ENCODE peak calls at places on chromosomes 1 and 21, in six cellular contexts. Q is breast epithelium, C is left lung, T is fibroblast of lung, X is upper lobe of right lung, O is psoas muscle. Z is an unnamed sample. For H3K27me3 and H3K4me1, the result is how much of the 10 kb centered on the place peaks cover.

GRCh38 chr1:199691540-199691939 is 336.0 kb upstream of the NR5A2 start:
- DNase-seq in X (no peak), C (no peak), T (peak), Q (no peak), O (no peak), Z (peak)

GRCh38 chr1:12180903-12181302 is 14.1 kb downstream of the TNFRSF1B start:
- DNase-seq in O (no peak), C (peak), T (no peak), Q (no peak), X (no peak), Z (no peak)

GRCh38 chr1:171257207-171258052 is 9.1 kb downstream of the FMO1 start:
- DNase-seq in O (no peak), X (no peak), C (peak), T (peak), Q (peak), Z (peak)

GRCh38 chr1:223052931-223053330 is 90.1 kb downstream of the TLR5 start:
- DNase-seq in C (no peak), Q (no peak), O (no peak), X (no peak), T (no peak), Z (peak)

GRCh38 chr1:54614558-54614957 is 8.8 kb downstream of the FAM151A start:
- DNase-seq in T (no peak), Q (no peak), X (no peak), C (no peak), O (no peak), Z (no peak)

GRCh38 chr1:242524571-242525359 is at the start of gene PLD5:
- DNase-seq in Q (no peak), C (peak), T (no peak), X (peak), O (no peak), Z (no peak)

GRCh38 chr21:45993210-45994085 is 11.9 kb downstream of the COL6A1 start:
- DNase-seq in X (peak), T (no peak), C (peak), Q (peak), O (peak), Z (no peak)

GRCh38 chr1:235009074-235009473 is 119.6 kb downstream of the TOMM20 start:
- DNase-seq in X (no peak), Q (no peak), O (no peak), T (no peak), C (no peak), Z (no peak)

GRCh38 chr1:160416369-160416768 is 16.0 kb downstream of the VANGL2 start:
- DNase-seq in O (no peak), C (peak), Q (no peak), X (no peak), T (peak), Z (peak)

GRCh38 chr1:167683226-167683625 is 38.6 kb upstream of the MPZL1 start:
- DNase-seq in T (no peak), X (no peak), C (no peak), Q (no peak), O (no peak), Z (no peak)

GRCh38 chr1:158117854-158118691 is 62.6 kb upstream of the CD1D start:
- DNase-seq in X (no peak), Q (no peak), T (peak), O (peak), C (peak), Z (no peak)

GRCh38 chr1:94866178-94866822 is 46.1 kb downstream of the SLC44A3 start:
- DNase-seq in X (no peak), C (no peak), Q (no peak), O (no peak), T (peak), Z (no peak)

GRCh38 chr1:234975122-234975940 is 153.3 kb downstream of the TOMM20 start:
- DNase-seq in O (no peak), C (no peak), T (peak), Q (no peak), X (peak), Z (peak)

GRCh38 chr1:143691400-143691891 is 280.3 kb downstream of the FAM72C start:
- DNase-seq in C (no peak), X (no peak), T (no peak), Q (no peak), O (no peak), Z (peak)

GRCh38 chr1:25642710-25643109 is 26.1 kb downstream of the MAN1C1 start:
- DNase-seq in O (no peak), T (peak), C (no peak), X (no peak), Q (no peak), Z (no peak)

GRCh38 chr1:93980320-93980744 is 71.1 kb upstream of the GCLM start:
- DNase-seq in O (no peak), T (peak), X (no peak), Q (no peak), C (no peak), Z (no peak)

GRCh38 chr1:244151558-244151957 is 100.5 kb downstream of the ZBTB18 start:
- DNase-seq in C (no peak), T (no peak), O (no peak), X (no peak), Q (no peak), Z (no peak)

GRCh38 chr1:171188388-171189266 is 3.5 kb downstream of the FMO2 start:
- DNase-seq in T (peak), C (no peak), X (no peak), O (peak), Q (peak), Z (peak)

GRCh38 chr21:14687277-14687642 is 141.1 kb upstream of the SAMSN1 start:
- DNase-seq in Q (no peak), O (no peak), T (peak), X (no peak), C (no peak), Z (no peak)

GRCh38 chr1:180791806-180792205 is 120.9 kb upstream of the KIAA1614 start:
- DNase-seq in Q (no peak), C (no peak), X (no peak), O (no peak), T (peak), Z (peak)

GRCh38 chr1:66244429-66244828 is 289.5 kb upstream of the SGIP1 start:
- DNase-seq in C (no peak), T (peak), O (no peak), X (no peak), Q (no peak), Z (no peak)

GRCh38 chr1:19177811-19178210 is 32.3 kb downstream of the UBR4 start:
- DNase-seq in Q (no peak), C (no peak), O (no peak), T (no peak), X (no peak), Z (no peak)
- TF ChIP-seq CTCF in Q (no peak), C (no peak), O (no peak), T (no peak), X (no peak), Z (no peak)

DNA sequence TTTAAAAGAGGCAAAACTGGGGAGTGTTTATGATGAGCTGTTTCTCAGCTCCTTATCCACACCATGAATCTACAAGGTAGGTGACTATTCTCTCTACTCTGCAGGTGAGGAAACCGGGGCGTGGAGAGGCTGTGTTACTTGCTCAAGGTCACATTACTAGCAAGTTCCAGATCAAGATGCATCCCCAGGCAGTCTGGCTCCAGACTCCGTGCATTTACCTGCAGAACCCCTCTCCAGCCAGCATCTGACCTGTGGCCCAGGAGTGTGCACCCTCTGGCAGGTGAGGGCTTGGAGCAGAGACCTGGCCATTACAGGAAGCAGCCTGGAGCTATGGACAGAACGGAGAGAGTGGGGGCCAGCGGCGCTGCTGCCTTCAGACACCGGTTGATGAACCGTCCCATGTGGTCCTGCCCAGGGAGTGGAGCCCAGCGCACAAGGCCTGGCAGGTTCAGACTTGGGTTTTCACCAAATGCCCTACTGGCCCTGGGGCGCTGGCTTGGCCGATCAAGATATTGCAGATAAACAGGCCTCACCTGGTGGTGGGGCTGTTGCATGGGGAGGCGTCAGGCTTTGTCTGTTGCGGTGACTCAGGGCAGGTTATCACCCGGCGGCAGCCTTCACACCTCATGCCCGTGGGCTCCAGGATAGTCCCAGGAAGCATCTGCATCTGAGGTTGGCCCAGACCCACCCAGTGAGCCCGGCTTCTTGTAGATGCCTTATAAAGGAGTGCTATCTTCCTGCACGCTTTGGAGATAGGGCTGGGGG is 29.2 kb upstream of the WNT4 start:
- DNase-seq in Q (no peak), X (no peak), O (no peak), T (no peak), C (no peak), Z (peak)
- H3K27me3 ChIP-seq in Q (under half), X (under half), O (under half), T (under half), C (under half), Z (under half)

GRCh38 chr1:37478451-37478871 is 4.1 kb downstream of the ZC3H12A start:
- DNase-seq in Q (no peak), T (peak), O (no peak), C (no peak), X (no peak), Z (peak)
- H3K4me1 ChIP-seq in Q (under half), T (under half), O (half or more), C (half or more), X (half or more), Z (under half)

DNA sequence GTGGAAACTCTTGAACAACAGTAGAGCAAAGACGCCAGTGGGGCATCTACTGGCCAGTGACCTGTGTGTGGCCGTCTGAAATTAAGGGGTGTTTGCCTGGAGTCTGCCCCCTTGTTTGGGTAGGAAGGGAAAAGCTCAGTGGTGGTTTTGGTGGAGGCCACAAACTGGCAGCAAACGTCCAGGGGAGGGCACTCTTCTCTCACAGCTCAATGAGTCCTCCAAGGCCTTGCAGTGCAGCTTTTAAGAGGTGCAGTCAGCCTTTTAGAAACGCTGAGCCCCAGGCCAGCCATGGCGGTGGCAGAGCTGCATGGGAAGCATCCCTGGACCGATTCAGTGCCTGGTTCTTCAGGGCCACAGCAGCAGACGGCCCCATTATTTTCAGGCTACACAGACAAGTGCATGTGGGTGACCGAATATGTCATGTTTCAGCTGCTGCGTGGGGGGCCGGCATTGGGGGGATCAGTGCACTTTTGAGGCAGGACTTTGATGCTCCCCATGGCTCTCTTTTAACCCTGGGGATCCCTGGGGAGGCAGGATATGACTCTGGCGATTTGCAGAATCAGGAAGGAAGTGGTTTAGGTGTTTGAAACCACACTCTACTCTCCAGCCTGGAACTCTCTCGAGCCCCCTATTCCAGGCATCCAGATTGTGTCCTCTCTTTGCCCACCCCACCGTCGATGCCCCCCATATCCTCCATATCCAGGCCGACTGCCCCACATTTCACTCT is 414.0 kb downstream of the PRDM2 start:
- DNase-seq in O (no peak), T (peak), X (peak), C (no peak), Q (peak), Z (peak)
- TF ChIP-seq CTCF in O (no peak), T (peak), X (peak), C (peak), Q (no peak), Z (peak)

DNA sequence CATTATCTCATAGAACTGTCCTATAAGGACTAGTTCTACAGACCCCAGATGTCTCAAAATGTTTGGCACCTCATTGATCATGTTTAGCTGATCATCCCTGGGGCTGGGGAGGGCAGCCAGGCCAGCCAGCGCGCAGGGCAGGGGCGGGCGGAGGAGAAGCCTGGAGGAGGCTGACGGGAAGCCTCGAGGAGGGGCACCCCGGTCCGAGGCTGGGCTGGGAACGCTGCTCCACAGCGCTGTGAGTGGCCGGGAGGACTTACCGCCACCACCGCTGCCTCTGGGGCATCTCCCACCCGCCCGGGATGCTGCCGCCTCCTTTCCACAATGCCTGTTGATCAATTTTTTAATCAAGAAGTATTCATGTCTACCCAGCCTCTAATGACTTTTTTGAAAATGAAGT is 159.5 kb upstream of the GREM2 start:
- DNase-seq in Q (no peak), T (no peak), X (no peak), O (no peak), C (no peak), Z (no peak)
- H3K27me3 ChIP-seq in Q (under half), T (under half), X (under half), O (under half), C (under half), Z (under half)

GRCh38 chr21:42229676-42230075 is 10.7 kb downstream of the ABCG1 start:
- DNase-seq in X (peak), C (no peak), Q (no peak), T (no peak), O (no peak), Z (no peak)

GRCh38 chr21:42231761-42232160 is 12.8 kb downstream of the ABCG1 start:
- DNase-seq in X (no peak), O (peak), C (no peak), T (no peak), Q (no peak), Z (no peak)

GRCh38 chr21:42230636-42231035 is 11.7 kb downstream of the ABCG1 start:
- DNase-seq in O (no peak), T (no peak), Q (no peak), C (no peak), X (peak), Z (no peak)

GRCh38 chr21:42227909-42228708 is 9.2 kb downstream of the ABCG1 start:
- DNase-seq in C (peak), O (peak), T (peak), X (peak), Q (peak), Z (peak)

DNA sequence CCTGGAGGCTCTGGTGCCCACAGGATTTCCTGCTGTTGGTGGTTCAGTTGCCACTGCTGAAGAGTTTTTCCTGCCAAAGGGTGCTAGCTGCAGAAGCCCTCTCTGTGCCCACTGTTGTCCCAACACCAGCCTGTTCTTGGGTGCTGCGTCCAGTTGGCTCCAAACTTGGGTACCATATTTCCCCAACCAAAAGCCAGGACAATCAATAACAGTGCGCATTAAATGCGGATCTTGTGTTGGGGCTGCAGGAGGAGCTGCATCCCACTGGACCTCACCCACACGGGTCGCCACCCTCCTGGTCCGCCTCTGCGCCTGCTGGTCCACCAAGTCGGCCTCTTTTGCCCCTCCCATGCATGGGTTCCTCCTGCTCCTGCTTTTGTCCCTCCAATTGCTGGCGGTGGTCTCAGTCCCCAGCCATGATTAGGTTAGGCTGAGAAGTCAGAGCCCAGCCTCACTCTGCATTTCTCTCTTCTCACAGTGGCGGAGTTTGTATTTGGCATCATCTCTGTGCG is 9.8 kb downstream of the ABCG1 start:
- DNase-seq in O (no peak), T (no peak), C (no peak), Q (no peak), X (peak), Z (no peak)
- H3K4me1 ChIP-seq in O (half or more), T (under half), C (half or more), Q (under half), X (half or more), Z (under half)

DNA sequence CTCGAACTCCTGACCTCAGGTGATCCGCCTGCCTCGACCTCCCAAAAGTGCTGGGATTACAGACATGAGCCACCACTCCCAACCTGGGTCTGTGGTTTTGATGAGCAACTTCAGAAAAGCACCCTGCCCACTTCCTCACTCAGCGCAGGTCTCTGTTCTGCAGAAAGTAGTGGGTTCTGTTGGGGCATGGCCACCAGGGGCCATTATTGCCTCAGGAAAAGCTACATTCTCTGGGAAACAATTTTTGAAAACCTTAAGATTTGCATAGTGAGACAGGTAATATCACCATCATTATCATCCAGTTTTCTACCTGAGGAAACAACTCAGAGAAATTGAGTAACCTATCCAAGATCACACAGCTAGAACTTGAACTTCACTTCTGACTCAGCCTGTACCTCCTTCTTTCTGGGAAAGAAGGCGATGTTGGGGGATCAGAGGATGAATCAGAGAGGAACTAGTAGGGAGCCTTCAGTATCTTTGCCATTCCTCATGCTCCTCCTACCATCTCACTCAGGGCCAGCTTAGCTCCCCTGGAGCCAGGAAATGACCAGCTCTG is 7.1 kb upstream of the NES start:
- DNase-seq in C (no peak), O (no peak), Q (no peak), T (peak), X (no peak), Z (peak)
- TF ChIP-seq CTCF in C (no peak), O (no peak), Q (no peak), T (no peak), X (no peak), Z (peak)